ENCODE peak calls at places on chromosomes 3 and 15, in five cellular contexts. C is stomach; S is naive thymus-derived CD4-positive, alpha-beta T cell; D is lower lobe of right lung; R is cardiac muscle cell. N is an unnamed sample.

GRCh38 chr3:106837616-106838015 is 539.6 kb upstream of the CCDC54 start:
- DNase-seq in S (no peak), D (no peak), C (no peak), R (no peak), N (no peak)

GRCh38 chr15:32125595-32125994 is 95.3 kb downstream of the CHRNA7 start:
- DNase-seq in C (no peak), S (no peak), R (no peak), D (no peak), N (no peak)

GRCh38 chr3:195224980-195225580 is 45.9 kb downstream of the XXYLT1 start:
- DNase-seq in C (peak; percentile 7), D (no peak), R (no peak), S (no peak), N (no peak)

GRCh38 chr3:114508976-114509375 is 215.1 kb downstream of the TIGIT start:
- DNase-seq in D (no peak), R (peak; percentile 30), S (no peak), C (no peak), N (no peak)

GRCh38 chr15:59443341-59444081 is 5.5 kb downstream of the FAM81A start:
- DNase-seq in R (no peak), S (no peak), D (no peak), C (no peak), N (no peak)

GRCh38 chr15:51281368-51281967 is 56.9 kb downstream of the CYP19A1 start:
- DNase-seq in R (peak; percentile 76), S (no peak), C (peak; percentile 64), D (peak; percentile 68), N (peak; percentile 23)

GRCh38 chr15:101539930-101540329 is 50.4 kb upstream of the PCSK6 start:
- DNase-seq in R (no peak), D (no peak), S (no peak), C (no peak), N (no peak)

GRCh38 chr15:29139540-29140459 is 129.8 kb downstream of the NSMCE3 start:
- DNase-seq in D (no peak), C (peak; percentile 38), S (peak; percentile 56), R (peak; percentile 56), N (no peak)

GRCh38 chr3:72768976-72769375 is 79.3 kb downstream of the SHQ1 start:
- DNase-seq in S (no peak), C (no peak), D (no peak), R (no peak), N (no peak)

GRCh38 chr15:31824009-31824408 is 206.3 kb upstream of the CHRNA7 start:
- DNase-seq in D (no peak), C (no peak), R (no peak), S (no peak), N (no peak)

GRCh38 chr15:35723120-35723707 is 177.2 kb upstream of the DPH6 start:
- DNase-seq in R (no peak), D (no peak), S (no peak), C (no peak), N (no peak)

GRCh38 chr3:16452265-16452664 is 61.2 kb downstream of the RFTN1 start:
- DNase-seq in D (no peak), C (no peak), S (no peak), R (no peak), N (no peak)

GRCh38 chr3:21390856-21391255 is 360.2 kb downstream of the ZNF385D start:
- DNase-seq in D (no peak), R (peak; percentile 21), S (no peak), C (no peak), N (no peak)

GRCh38 chr3:117846238-117846637 is 1136.7 kb downstream of the TUSC7 start:
- DNase-seq in C (no peak), R (no peak), S (no peak), D (no peak), N (no peak)

GRCh38 chr3:50299638-50299928 is 378 bp upstream of the HYAL3 start:
- DNase-seq in S (no peak), R (no peak), C (no peak), D (no peak), N (no peak)

GRCh38 chr3:50298836-50299637 is at the start of the genes HYAL3 and NAA80:
- DNase-seq in D (peak; percentile 99), R (peak; percentile 100), C (peak; percentile 100), S (peak; percentile 100), N (peak; percentile 100)

GRCh38 chr3:50297896-50298725 is 1.1 kb downstream of the HYAL3 start:
- DNase-seq in C (no peak), R (no peak), D (peak; percentile 53), S (no peak), N (no peak)

GRCh38 chr3:50300681-50301254 is 1.6 kb upstream of the HYAL3 start:
- DNase-seq in S (no peak), C (no peak), D (no peak), R (no peak), N (no peak)

GRCh38 chr3:50299929-50300680 is 900 bp upstream of the HYAL3 start:
- DNase-seq in D (peak; percentile 68), S (no peak), C (no peak), R (peak; percentile 40), N (peak; percentile 37)
- H3K4me1 ChIP-seq in D (peaks cover 55% of the 10 kb centered on the region), S (peaks cover 20% of the 10 kb centered on the region), C (peaks cover 68% of the 10 kb centered on the region), R (peaks cover 15% of the 10 kb centered on the region), N (peaks cover 25% of the 10 kb centered on the region)

GRCh38 chr15:94231728-94232086 is 346 bp downstream of the MCTP2 start:
- DNase-seq in R (peak; percentile 3), D (no peak), S (no peak), C (peak; percentile 40), N (no peak)

GRCh38 chr15:94232107-94232506 is 746 bp downstream of the MCTP2 start:
- DNase-seq in R (no peak), D (no peak), S (no peak), C (no peak), N (no peak)

GRCh38 chr15:94229591-94230365 is 1.6 kb upstream of the MCTP2 start:
- DNase-seq in C (no peak), R (no peak), D (no peak), S (peak; percentile 53), N (peak; percentile 3)

GRCh38 chr15:94230886-94231727 is at the start of gene MCTP2:
- DNase-seq in C (peak; percentile 89), R (peak; percentile 69), D (peak; percentile 95), S (peak; percentile 76), N (peak; percentile 66)

DNA sequence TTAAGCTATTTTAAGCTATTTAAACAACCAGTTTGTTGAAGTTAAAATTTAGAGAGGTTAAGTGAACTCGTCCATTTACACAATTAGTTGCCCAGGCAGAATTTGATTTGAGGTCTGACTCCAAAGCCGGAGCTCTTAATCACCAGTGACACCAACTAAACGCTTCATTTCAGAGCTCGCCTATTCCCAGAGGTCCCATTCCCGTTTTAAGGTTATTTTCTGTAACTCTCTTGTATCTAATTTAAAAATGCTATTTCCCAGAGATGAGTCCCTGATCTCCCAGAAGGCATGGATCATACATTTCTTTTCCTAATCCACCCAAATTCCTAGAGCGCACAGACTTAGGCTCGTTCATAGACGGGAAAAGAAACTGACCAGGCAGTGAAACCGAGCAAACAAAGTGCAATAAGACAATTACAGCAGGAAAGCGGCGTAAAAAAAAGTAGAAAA is 900 bp upstream of the MCTP2 start:
- DNase-seq in C (no peak), D (no peak), R (peak; percentile 3), S (no peak), N (no peak)
- H3K27ac ChIP-seq in C (peak overlapping the region; percentile 89), D (peak overlapping the region; percentile 83), R (no peak overlapping the region), S (peak overlapping the region; percentile 72), N (no peak overlapping the region)

GRCh38 chr15:63473999-63474809 is 30.2 kb upstream of the USP3 start:
- DNase-seq in D (no peak), S (peak; percentile 45), C (peak; percentile 75), R (peak; percentile 67), N (no peak)
- H3K4me1 ChIP-seq in D (peaks cover 44% of the 10 kb centered on the region), S (peaks cover 11% of the 10 kb centered on the region), C (peaks cover 47% of the 10 kb centered on the region), R (peaks cover 6% of the 10 kb centered on the region), N (peaks cover 26% of the 10 kb centered on the region)

GRCh38 chr3:174639970-174640369 is 219.2 kb upstream of the NAALADL2 start:
- DNase-seq in R (no peak), C (no peak), S (no peak), D (no peak), N (no peak)

GRCh38 chr3:174640932-174641331 is 218.2 kb upstream of the NAALADL2 start:
- DNase-seq in R (no peak), S (no peak), C (no peak), D (no peak), N (no peak)

DNA sequence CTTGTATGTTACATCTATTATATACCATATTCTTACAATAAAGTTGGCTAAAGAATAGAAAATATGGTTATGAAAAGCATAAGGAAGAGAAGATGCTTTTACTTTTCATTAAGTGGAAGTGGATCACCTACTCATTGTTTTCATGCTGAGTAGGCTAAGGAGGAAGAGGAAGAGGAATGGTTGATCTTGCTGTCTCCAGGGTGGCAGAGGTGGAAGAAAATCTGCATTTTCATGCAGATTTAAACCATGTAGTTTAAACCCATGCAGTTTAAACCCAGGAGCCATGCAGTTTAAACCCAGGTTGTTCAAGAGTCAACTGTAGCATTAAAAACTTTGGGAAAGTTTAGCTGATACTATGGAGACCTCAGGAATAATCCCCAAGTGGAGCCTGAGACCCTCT is 214.8 kb upstream of the NAALADL2 start:
- DNase-seq in D (no peak), S (no peak), C (no peak), R (no peak), N (no peak)
- H3K27ac ChIP-seq in D (no peak overlapping the region), S (no peak overlapping the region), C (no peak overlapping the region), R (no peak overlapping the region), N (no peak overlapping the region)

GRCh38 chr3:42081814-42082473 is 9.2 kb upstream of the TRAK1 start:
- DNase-seq in S (no peak), C (no peak), R (no peak), D (no peak), N (no peak)
- H3K4me1 ChIP-seq in S (peaks cover 16% of the 10 kb centered on the region), C (peaks cover 78% of the 10 kb centered on the region), R (peaks cover 28% of the 10 kb centered on the region), D (peaks cover 35% of the 10 kb centered on the region), N (peaks cover 15% of the 10 kb centered on the region)

GRCh38 chr3:64549869-64550268 is 137.9 kb downstream of the ADAMTS9 start:
- DNase-seq in D (no peak), R (no peak), S (no peak), C (no peak), N (no peak)
- H3K27ac ChIP-seq in D (no peak overlapping the region), R (no peak overlapping the region), S (no peak overlapping the region), C (no peak overlapping the region), N (no peak overlapping the region)

DNA sequence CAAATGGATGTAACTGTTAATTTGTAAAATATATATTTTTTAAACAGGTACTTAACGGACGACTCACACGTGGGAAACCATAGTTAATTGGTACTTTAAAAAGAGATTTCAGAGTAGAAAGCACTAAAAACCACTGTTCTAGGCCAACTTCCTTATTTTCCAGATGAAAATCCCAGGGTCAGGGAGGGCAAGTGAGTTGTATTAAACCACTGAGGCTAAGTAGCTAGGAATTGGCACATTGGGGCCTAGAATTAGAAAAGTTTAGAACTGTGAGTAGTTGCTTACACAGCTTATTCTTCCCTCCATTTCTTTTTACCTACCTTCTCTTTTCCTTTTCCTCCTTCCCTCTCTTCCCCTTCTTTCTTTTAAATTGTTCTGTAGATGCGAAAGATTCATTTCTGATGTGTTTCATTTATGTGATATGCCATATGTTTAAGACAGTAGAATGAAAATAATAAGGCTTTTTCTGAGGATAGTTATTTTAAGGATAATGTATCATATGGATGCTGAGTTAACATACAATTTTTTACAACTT is 4.1 kb upstream of the UTS2B start:
- DNase-seq in D (no peak), R (no peak), C (no peak), S (no peak), N (no peak)
- H3K4me1 ChIP-seq in D (peaks cover 54% of the 10 kb centered on the region), R (peaks cover 18% of the 10 kb centered on the region), C (peaks cover 86% of the 10 kb centered on the region), S (no peaks in the 10 kb centered on the region), N (peaks cover 12% of the 10 kb centered on the region)

N was measured in CD4-positive, CD25-positive, alpha-beta regulatory T cell.